ENCODE peak calls at places on chromosomes 12 and 14, in four cellular contexts. X is PC-3, G is PC-9, J is GM23248. D is an unnamed sample.

GRCh38 chr12:21773263-21773741 is 1.2 kb downstream of the KCNJ8 start:
- DNase-seq in X (peak), G (no peak), J (peak), D (no peak)

GRCh38 chr12:75364918-75365317 is 26.0 kb upstream of the GLIPR1L2 start:
- DNase-seq in X (no peak), G (no peak), J (peak), D (no peak)

GRCh38 chr14:59189281-59189821 is 884 bp downstream of the DAAM1 start:
- DNase-seq in X (peak), G (no peak), J (peak), D (peak)

GRCh38 chr12:122106891-122107660 is 28.5 kb downstream of the MLXIP start:
- DNase-seq in X (peak), G (no peak), J (peak), D (no peak)

GRCh38 chr12:27426743-27427142 is 19.8 kb upstream of the SMCO2 start:
- DNase-seq in X (no peak), G (no peak), J (no peak), D (no peak)

GRCh38 chr12:57243521-57244305 is 7.3 kb downstream of the STAC3 start:
- DNase-seq in X (peak), G (peak), J (peak), D (peak)

GRCh38 chr12:65765436-65765813 is 58.9 kb upstream of the HMGA2 start:
- DNase-seq in X (peak), G (no peak), J (peak), D (no peak)

GRCh38 chr14:87332001-87332400 is 661.0 kb downstream of the GALC start:
- DNase-seq in X (peak), G (no peak), J (peak), D (no peak)

GRCh38 chr12:115934877-115935276 is 342.6 kb downstream of the MED13L start:
- DNase-seq in X (no peak), G (no peak), J (no peak), D (no peak)

GRCh38 chr12:31235868-31236395 is 90.0 kb downstream of the SINHCAF start:
- DNase-seq in X (no peak), G (no peak), J (no peak), D (no peak)

GRCh38 chr14:100440207-100440631 is 117.1 kb downstream of the SLC25A47 start:
- DNase-seq in X (peak), G (peak), J (peak), D (peak)

GRCh38 chr12:98896938-98897337 is 251.8 kb downstream of the APAF1 start:
- DNase-seq in X (no peak), G (no peak), J (peak), D (peak)

GRCh38 chr14:105007593-105008264 is 13.2 kb downstream of the CDCA4 start:
- DNase-seq in X (no peak), G (no peak), J (no peak), D (no peak)

GRCh38 chr12:109053382-109054123 is 1.2 kb downstream of the USP30 start:
- DNase-seq in X (no peak), G (no peak), J (peak), D (peak)

GRCh38 chr12:132812631-132813305 is 15.9 kb downstream of the GOLGA3 start:
- DNase-seq in X (peak), G (no peak), J (peak), D (no peak)
- H3K4me3 ChIP-seq in X (no peak), G (no peak), J (no peak), D (no peak)

DNA sequence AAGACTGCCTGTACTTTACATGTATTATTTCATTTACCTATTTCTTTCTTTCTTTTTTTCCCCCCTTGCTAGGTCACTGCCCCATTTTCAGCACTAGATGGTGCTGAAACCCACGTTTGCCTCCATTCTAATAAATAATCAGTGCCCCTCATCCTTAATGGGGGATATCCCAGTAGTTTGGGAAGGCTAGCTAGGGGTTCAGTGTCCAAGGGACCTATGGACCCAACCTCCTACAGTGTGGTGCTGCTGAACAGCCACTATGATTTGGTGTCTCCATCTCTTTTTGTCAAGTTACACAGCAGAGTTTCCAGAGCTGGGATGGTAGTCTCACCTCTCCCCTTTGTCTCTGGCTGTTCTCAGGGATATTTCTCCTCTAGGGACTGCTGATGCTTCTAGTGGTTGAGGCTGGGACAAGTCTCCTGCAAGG is 6.5 kb upstream of the HCFC2 start:
- DNase-seq in X (peak), G (peak), J (peak), D (peak)
- H2AFZ ChIP-seq in X (peak), G (no peak), J (no peak), D (no peak)

DNA sequence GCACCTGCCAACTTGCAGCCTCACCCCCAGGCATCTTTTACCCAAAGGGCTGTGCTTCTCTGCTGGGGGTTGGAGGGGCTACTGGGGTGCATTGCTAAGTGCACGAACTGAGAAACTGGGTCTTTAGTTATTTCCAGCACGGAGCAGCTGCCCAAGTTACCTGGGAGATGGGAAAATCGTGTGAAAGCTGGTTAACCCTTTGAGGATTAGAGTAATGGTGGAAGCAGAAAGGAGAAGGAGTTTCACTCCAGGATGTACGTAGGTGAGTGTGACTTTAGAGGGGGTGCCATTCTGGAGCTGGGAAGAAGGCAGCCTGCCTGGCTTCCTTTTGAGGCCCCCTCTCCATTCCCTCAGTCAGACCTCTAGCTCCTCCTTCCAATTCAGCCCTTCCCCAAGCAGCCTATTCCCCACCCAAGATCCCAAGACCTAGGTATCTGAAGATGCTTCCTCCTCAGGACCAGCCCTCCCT is 1.0 kb upstream of the ADCY6 start:
- DNase-seq in X (no peak), G (no peak), J (no peak), D (no peak)
- H3K4me2 ChIP-seq in X (peak), G (peak), J (peak), D (no peak)

DNA sequence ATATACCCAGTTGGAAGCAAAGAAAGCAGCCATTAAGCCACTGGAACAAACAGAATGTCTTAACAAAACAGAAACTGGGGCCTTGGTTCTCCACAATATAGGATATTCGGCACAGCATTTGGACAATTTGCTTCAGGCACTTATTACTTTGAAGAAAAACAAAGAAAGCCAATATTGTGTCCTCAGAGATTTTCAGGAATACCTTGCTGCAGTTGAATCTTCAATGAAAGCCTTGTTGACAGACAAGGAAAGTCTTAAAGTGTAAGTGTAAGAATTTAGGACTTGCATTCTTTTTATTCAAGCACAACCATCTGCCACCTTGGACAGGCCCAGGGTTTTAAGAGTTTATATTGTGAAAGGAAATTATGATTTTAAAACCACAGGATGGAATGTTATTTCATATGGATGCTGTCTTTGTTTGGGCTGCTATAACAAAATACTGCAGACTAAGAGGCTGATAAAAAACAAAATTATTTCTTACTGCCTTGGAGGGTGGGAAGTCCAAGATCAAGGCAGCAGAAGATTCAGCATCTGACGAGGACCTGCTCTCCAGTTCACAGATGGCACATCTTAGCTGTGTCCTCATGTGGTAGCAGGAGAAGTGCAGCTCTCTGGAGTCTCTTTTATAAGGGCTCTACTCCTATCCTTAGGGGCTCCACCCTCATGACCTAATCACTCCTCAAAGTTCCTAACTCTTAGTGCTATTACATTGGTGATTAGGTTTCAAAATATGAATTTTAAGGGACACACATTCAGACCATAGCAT is 197.0 kb downstream of the SYNE2 start:
- DNase-seq in X (no peak), G (no peak), J (no peak), D (no peak)
- H3K4me3 ChIP-seq in X (no peak), G (no peak), J (no peak), D (no peak)

GRCh38 chr14:62064741-62065323 is 302.6 kb downstream of the SNAPC1 start:
- DNase-seq in X (no peak), G (no peak), J (no peak), D (no peak)

GRCh38 chr14:62062645-62063044 is 300.4 kb downstream of the SNAPC1 start:
- DNase-seq in X (no peak), G (no peak), J (no peak), D (no peak)

GRCh38 chr14:62071029-62071428 is 308.8 kb downstream of the SNAPC1 start:
- DNase-seq in X (no peak), G (no peak), J (peak), D (no peak)

GRCh38 chr14:62066304-62066703 is 304.1 kb downstream of the SNAPC1 start:
- DNase-seq in X (no peak), G (no peak), J (peak), D (no peak)
- H2AFZ ChIP-seq in X (no peak), G (no peak), J (no peak), D (no peak)

GRCh38 chr12:68003777-68004176 is 14.5 kb downstream of the IFNG-AS1 start:
- DNase-seq in X (no peak), G (no peak), J (no peak), D (no peak)

GRCh38 chr12:68011206-68011881 is 22.1 kb downstream of the IFNG-AS1 start:
- DNase-seq in X (no peak), G (no peak), J (no peak), D (no peak)

GRCh38 chr12:68011882-68012207 is 22.6 kb downstream of the IFNG-AS1 start:
- DNase-seq in X (no peak), G (no peak), J (peak), D (no peak)

GRCh38 chr12:68007023-68007422 is 17.8 kb downstream of the IFNG-AS1 start:
- DNase-seq in X (no peak), G (no peak), J (peak), D (no peak)

GRCh38 chr12:68007466-68007865 is 18.2 kb downstream of the IFNG-AS1 start:
- DNase-seq in X (no peak), G (peak), J (peak), D (no peak)
- H3K4me2 ChIP-seq in X (no peak), G (no peak), J (peak), D (no peak)

GRCh38 chr14:32307881-32308582 is 21.1 kb upstream of the AKAP6 start:
- DNase-seq in X (peak), G (peak), J (no peak), D (no peak)
- H3K4me3 ChIP-seq in X (peak), G (no peak), J (no peak), D (no peak)

GRCh38 chr12:105292705-105293104 is 37.8 kb upstream of the C12orf75 start:
- DNase-seq in X (peak), G (no peak), J (peak), D (no peak)
- H2AFZ ChIP-seq in X (no peak), G (no peak), J (no peak), D (no peak)

D was measured in DND-41.